ENCODE peak calls at places on chromosomes 4 and X, in nine cellular contexts. T is EL; Z is thoracic aorta; L is stimulated activated CD8-positive, alpha-beta memory T cell treated with anti-CD3 and anti-CD28 coated beads, Interleukin-15, amount 100 ng/mL, for 4 hours; W is lung microvascular endothelial cell; J is HEK293T; F is stimulated activated CD4-positive, alpha-beta T cell treated with anti-CD3 and anti-CD28 coated beads, Interleukin-12 subunit alpha, Interleukin-12 subunit beta, amount 100 ng/mL, for 4 hours; P is Peyer's patch; N is activated CD8-positive, alpha-beta memory T cell treated with anti-CD3 and anti-CD28 coated beads, Interleukin-2, amount 10 ng/mL, durations not matched to agents 7 days and 5 days. O is an unnamed sample.

GRCh38 chr4:183349673-183350072 is 27.4 kb upstream of the CLDN24 start:
- DNase-seq in T (peak), Z (no peak), L (no peak), W (no peak), J (no peak), F (no peak), P (no peak), N (no peak), O (no peak)

GRCh38 chrX:1178580-1179057 is 33.8 kb downstream of the CRLF2 start:
- DNase-seq in T (peak), Z (no peak), L (no peak), W (no peak), J (peak), F (no peak), P (no peak), N (peak), O (no peak)

GRCh38 chr4:72971572-72971971 is 97.9 kb downstream of the COX18 start:
- DNase-seq in T (peak), Z (no peak), L (no peak), W (peak), J (no peak), F (no peak), P (no peak), N (no peak), O (peak)

GRCh38 chrX:74434336-74434735 is 13.0 kb downstream of the SLC16A2 start:
- DNase-seq in T (no peak), Z (no peak), L (no peak), W (no peak), J (no peak), F (no peak), P (no peak), N (no peak), O (no peak)

GRCh38 chrX:38095971-38096529 is 89.7 kb downstream of the SYTL5 start:
- DNase-seq in T (no peak), Z (no peak), L (no peak), W (peak), J (no peak), F (no peak), P (no peak), N (no peak), O (no peak)

GRCh38 chrX:63922221-63922620 is 137.2 kb upstream of the ARHGEF9 start:
- DNase-seq in T (peak), Z (no peak), L (no peak), W (no peak), J (no peak), F (no peak), P (no peak), N (no peak), O (no peak)

GRCh38 chr4:99148545-99148944 is 4.4 kb upstream of the ADH4 start:
- DNase-seq in T (no peak), Z (no peak), L (no peak), W (no peak), J (no peak), F (no peak), P (no peak), N (no peak), O (no peak)

GRCh38 chrX:41909068-41909467 is 14.3 kb downstream of the CASK start:
- DNase-seq in T (no peak), Z (no peak), L (no peak), W (no peak), J (no peak), F (no peak), P (peak), N (peak), O (no peak)

GRCh38 chrX:989959-990510 is 222.4 kb downstream of the CRLF2 start:
- DNase-seq in T (peak), Z (no peak), L (peak), W (peak), J (peak), F (peak), P (peak), N (peak), O (peak)

GRCh38 chrX:31237189-31237588 is 165.3 kb upstream of the FTHL17 start:
- DNase-seq in T (no peak), Z (no peak), L (no peak), W (no peak), J (no peak), F (no peak), P (no peak), N (no peak), O (no peak)

GRCh38 chr4:81499840-81500239 is 28.1 kb upstream of the RASGEF1B start:
- DNase-seq in T (no peak), Z (no peak), L (no peak), W (no peak), J (no peak), F (no peak), P (no peak), N (no peak), O (no peak)

GRCh38 chrX:129738466-129739308 is at the start of gene XPNPEP2:
- DNase-seq in T (no peak), Z (no peak), L (no peak), W (no peak), J (no peak), F (no peak), P (peak), N (no peak), O (no peak)

GRCh38 chr4:15063341-15063740 is 61.1 kb downstream of the CPEB2 start:
- DNase-seq in T (no peak), Z (no peak), L (no peak), W (no peak), J (no peak), F (no peak), P (no peak), N (no peak), O (no peak)

GRCh38 chrX:154517101-154517781 is 1.2 kb upstream of the FAM3A start:
- DNase-seq in T (no peak), Z (no peak), L (no peak), W (no peak), J (no peak), F (no peak), P (no peak), N (no peak), O (no peak)

GRCh38 chr4:14117575-14118228 is 490.2 kb upstream of the BOD1L1 start:
- DNase-seq in T (no peak), Z (no peak), L (no peak), W (no peak), J (no peak), F (no peak), P (no peak), N (no peak), O (no peak)

GRCh38 chrX:134013092-134013497 is 27.7 kb upstream of the GPC3 start:
- DNase-seq in T (peak), Z (no peak), L (no peak), W (no peak), J (no peak), F (no peak), P (no peak), N (no peak), O (no peak)